ENCODE peak calls at places on chromosomes 2 and 18, in nine cellular contexts. One of them, this sample, is unnamed.
A peak's percentile ranks its signal among the peaks of the same experiment; 100 is the strongest.

GRCh38 chr2:73297586-73297985 is 4.2 kb upstream of the EGR4 start:
- DNase-seq in body of pancreas: no peak
- DNase-seq in chondrocyte: no peak
- DNase-seq in WERI-Rb-1: no peak
- DNase-seq in activated CD4-positive, CD25-positive, alpha-beta regulatory T cell: no peak
- DNase-seq in non-pigmented ciliary epithelial cell: no peak
- DNase-seq in T47D: no peak
- DNase-seq in HEK293T: no peak
- DNase-seq in brain pericyte: no peak
- DNase-seq in this sample: no peak

GRCh38 chr2:37324786-37325624 is at the start of gene PRKD3:
- DNase-seq in body of pancreas: peak; percentile 48
- DNase-seq in chondrocyte: peak; percentile 89
- DNase-seq in WERI-Rb-1: peak; percentile 69
- DNase-seq in activated CD4-positive, CD25-positive, alpha-beta regulatory T cell: peak; percentile 29
- DNase-seq in non-pigmented ciliary epithelial cell: no peak
- DNase-seq in T47D: peak; percentile 54
- DNase-seq in HEK293T: peak; percentile 75
- DNase-seq in brain pericyte: no peak
- DNase-seq in this sample: no peak

GRCh38 chr2:230901006-230901405 is 24.0 kb downstream of the GPR55 start:
- DNase-seq in body of pancreas: no peak
- DNase-seq in chondrocyte: no peak
- DNase-seq in WERI-Rb-1: no peak
- DNase-seq in activated CD4-positive, CD25-positive, alpha-beta regulatory T cell: no peak
- DNase-seq in non-pigmented ciliary epithelial cell: no peak
- DNase-seq in T47D: no peak
- DNase-seq in HEK293T: no peak
- DNase-seq in brain pericyte: no peak
- DNase-seq in this sample: no peak

GRCh38 chr2:210476194-210477128 is at the start of gene LANCL1:
- DNase-seq in body of pancreas: peak; percentile 93
- DNase-seq in chondrocyte: peak; percentile 94
- DNase-seq in WERI-Rb-1: peak; percentile 94
- DNase-seq in activated CD4-positive, CD25-positive, alpha-beta regulatory T cell: peak; percentile 64
- DNase-seq in non-pigmented ciliary epithelial cell: peak; percentile 42
- DNase-seq in T47D: peak; percentile 74
- DNase-seq in HEK293T: peak; percentile 84
- DNase-seq in brain pericyte: peak; percentile 50
- DNase-seq in this sample: peak; percentile 91

GRCh38 chr18:11518788-11519685 is 90.4 kb upstream of the SLC35G4 start:
- DNase-seq in body of pancreas: peak; percentile 54
- DNase-seq in chondrocyte: no peak
- DNase-seq in WERI-Rb-1: peak; percentile 78
- DNase-seq in activated CD4-positive, CD25-positive, alpha-beta regulatory T cell: peak; percentile 1
- DNase-seq in non-pigmented ciliary epithelial cell: no peak
- DNase-seq in T47D: peak; percentile 21
- DNase-seq in HEK293T: peak; percentile 68
- DNase-seq in brain pericyte: no peak
- DNase-seq in this sample: peak; percentile 29

GRCh38 chr2:160419776-160420521 is 73.7 kb downstream of the RBMS1 start:
- DNase-seq in body of pancreas: no peak
- DNase-seq in chondrocyte: no peak
- DNase-seq in WERI-Rb-1: no peak
- DNase-seq in activated CD4-positive, CD25-positive, alpha-beta regulatory T cell: no peak
- DNase-seq in non-pigmented ciliary epithelial cell: no peak
- DNase-seq in T47D: no peak
- DNase-seq in HEK293T: no peak
- DNase-seq in brain pericyte: no peak
- DNase-seq in this sample: no peak

GRCh38 chr2:73986085-73986680 is 1.5 kb downstream of the TET3 start:
- DNase-seq in body of pancreas: no peak
- DNase-seq in chondrocyte: no peak
- DNase-seq in WERI-Rb-1: no peak
- DNase-seq in activated CD4-positive, CD25-positive, alpha-beta regulatory T cell: peak; percentile 15
- DNase-seq in non-pigmented ciliary epithelial cell: no peak
- DNase-seq in T47D: no peak
- DNase-seq in HEK293T: no peak
- DNase-seq in brain pericyte: no peak
- DNase-seq in this sample: no peak

GRCh38 chr2:217804338-217804737 is 198.5 kb downstream of the TNS1 start:
- DNase-seq in body of pancreas: no peak
- DNase-seq in chondrocyte: no peak
- DNase-seq in WERI-Rb-1: no peak
- DNase-seq in activated CD4-positive, CD25-positive, alpha-beta regulatory T cell: no peak
- DNase-seq in non-pigmented ciliary epithelial cell: no peak
- DNase-seq in T47D: no peak
- DNase-seq in HEK293T: no peak
- DNase-seq in brain pericyte: no peak
- DNase-seq in this sample: no peak

GRCh38 chr2:239285071-239285931 is 115.5 kb downstream of the HDAC4 start:
- DNase-seq in body of pancreas: no peak
- DNase-seq in chondrocyte: peak; percentile 61
- DNase-seq in WERI-Rb-1: no peak
- DNase-seq in activated CD4-positive, CD25-positive, alpha-beta regulatory T cell: no peak
- DNase-seq in non-pigmented ciliary epithelial cell: no peak
- DNase-seq in T47D: no peak
- DNase-seq in HEK293T: no peak
- DNase-seq in brain pericyte: no peak
- DNase-seq in this sample: no peak

GRCh38 chr2:50491541-50492114 is 540.3 kb downstream of the NRXN1 start:
- DNase-seq in body of pancreas: peak; percentile 25
- DNase-seq in chondrocyte: no peak
- DNase-seq in WERI-Rb-1: peak; percentile 46
- DNase-seq in activated CD4-positive, CD25-positive, alpha-beta regulatory T cell: no peak
- DNase-seq in non-pigmented ciliary epithelial cell: peak; percentile 8
- DNase-seq in T47D: peak; percentile 3
- DNase-seq in HEK293T: peak; percentile 35
- DNase-seq in brain pericyte: no peak
- DNase-seq in this sample: no peak

GRCh38 chr18:79496978-79497637 is 101.4 kb downstream of the NFATC1 start:
- DNase-seq in body of pancreas: peak; percentile 43
- DNase-seq in chondrocyte: peak; percentile 82
- DNase-seq in WERI-Rb-1: no peak
- DNase-seq in activated CD4-positive, CD25-positive, alpha-beta regulatory T cell: no peak
- DNase-seq in non-pigmented ciliary epithelial cell: no peak
- DNase-seq in T47D: no peak
- DNase-seq in HEK293T: no peak
- DNase-seq in brain pericyte: peak; percentile 50
- DNase-seq in this sample: peak; percentile 40

GRCh38 chr2:179340678-179341077 is 76.0 kb upstream of the SESTD1 start:
- DNase-seq in body of pancreas: peak; percentile 22
- DNase-seq in chondrocyte: no peak
- DNase-seq in WERI-Rb-1: no peak
- DNase-seq in activated CD4-positive, CD25-positive, alpha-beta regulatory T cell: no peak
- DNase-seq in non-pigmented ciliary epithelial cell: no peak
- DNase-seq in T47D: no peak
- DNase-seq in HEK293T: no peak
- DNase-seq in brain pericyte: no peak
- DNase-seq in this sample: no peak

GRCh38 chr18:4510709-4511108 is 55.6 kb upstream of the DLGAP1 start:
- DNase-seq in body of pancreas: no peak
- DNase-seq in chondrocyte: no peak
- DNase-seq in WERI-Rb-1: no peak
- DNase-seq in activated CD4-positive, CD25-positive, alpha-beta regulatory T cell: no peak
- DNase-seq in non-pigmented ciliary epithelial cell: no peak
- DNase-seq in T47D: no peak
- DNase-seq in HEK293T: peak; percentile 5
- DNase-seq in brain pericyte: peak; percentile 1
- DNase-seq in this sample: no peak

GRCh38 chr2:218166791-218167190 is at the start of gene CXCR1:
- DNase-seq in body of pancreas: no peak
- DNase-seq in chondrocyte: no peak
- DNase-seq in WERI-Rb-1: no peak
- DNase-seq in activated CD4-positive, CD25-positive, alpha-beta regulatory T cell: no peak
- DNase-seq in non-pigmented ciliary epithelial cell: no peak
- DNase-seq in T47D: no peak
- DNase-seq in HEK293T: no peak
- DNase-seq in brain pericyte: no peak
- DNase-seq in this sample: no peak

GRCh38 chr18:6414118-6414722 is 491 bp downstream of the L3MBTL4 start:
- DNase-seq in body of pancreas: peak; percentile 84
- DNase-seq in chondrocyte: no peak
- DNase-seq in WERI-Rb-1: no peak
- DNase-seq in activated CD4-positive, CD25-positive, alpha-beta regulatory T cell: no peak
- DNase-seq in non-pigmented ciliary epithelial cell: no peak
- DNase-seq in T47D: no peak
- DNase-seq in HEK293T: peak; percentile 22
- DNase-seq in brain pericyte: no peak
- DNase-seq in this sample: peak; percentile 70

GRCh38 chr2:144466637-144467036 is 53.3 kb downstream of the ZEB2 start:
- DNase-seq in body of pancreas: no peak
- DNase-seq in chondrocyte: no peak
- DNase-seq in WERI-Rb-1: no peak
- DNase-seq in activated CD4-positive, CD25-positive, alpha-beta regulatory T cell: no peak
- DNase-seq in non-pigmented ciliary epithelial cell: no peak
- DNase-seq in T47D: no peak
- DNase-seq in HEK293T: no peak
- DNase-seq in brain pericyte: no peak
- DNase-seq in this sample: no peak

GRCh38 chr2:112155331-112156151 is 17.4 kb downstream of the FBLN7 start:
- DNase-seq in body of pancreas: no peak
- DNase-seq in chondrocyte: no peak
- DNase-seq in WERI-Rb-1: no peak
- DNase-seq in activated CD4-positive, CD25-positive, alpha-beta regulatory T cell: no peak
- DNase-seq in non-pigmented ciliary epithelial cell: no peak
- DNase-seq in T47D: no peak
- DNase-seq in HEK293T: no peak
- DNase-seq in brain pericyte: no peak
- DNase-seq in this sample: no peak

GRCh38 chr18:76943542-76944339 is 121.4 kb downstream of the ZNF236 start:
- DNase-seq in body of pancreas: no peak
- DNase-seq in chondrocyte: no peak
- DNase-seq in WERI-Rb-1: no peak
- DNase-seq in activated CD4-positive, CD25-positive, alpha-beta regulatory T cell: no peak
- DNase-seq in non-pigmented ciliary epithelial cell: no peak
- DNase-seq in T47D: no peak
- DNase-seq in HEK293T: no peak
- DNase-seq in brain pericyte: peak; percentile 24
- DNase-seq in this sample: no peak

GRCh38 chr2:210756821-210757220 is 200.4 kb downstream of the CPS1 start:
- DNase-seq in body of pancreas: no peak
- DNase-seq in chondrocyte: no peak
- DNase-seq in WERI-Rb-1: no peak
- DNase-seq in activated CD4-positive, CD25-positive, alpha-beta regulatory T cell: no peak
- DNase-seq in non-pigmented ciliary epithelial cell: no peak
- DNase-seq in T47D: no peak
- DNase-seq in HEK293T: no peak
- DNase-seq in brain pericyte: no peak
- DNase-seq in this sample: no peak

GRCh38 chr2:219178377-219179175 is 501 bp downstream of the RETREG2 start:
- DNase-seq in body of pancreas: peak; percentile 42
- DNase-seq in chondrocyte: no peak
- DNase-seq in WERI-Rb-1: peak; percentile 58
- DNase-seq in activated CD4-positive, CD25-positive, alpha-beta regulatory T cell: no peak
- DNase-seq in non-pigmented ciliary epithelial cell: no peak
- DNase-seq in T47D: no peak
- DNase-seq in HEK293T: peak; percentile 48
- DNase-seq in brain pericyte: no peak
- DNase-seq in this sample: peak; percentile 29

GRCh38 chr2:235746257-235746934 is 252.6 kb downstream of the AGAP1 start:
- DNase-seq in body of pancreas: peak; percentile 78
- DNase-seq in chondrocyte: no peak
- DNase-seq in WERI-Rb-1: peak; percentile 23
- DNase-seq in activated CD4-positive, CD25-positive, alpha-beta regulatory T cell: no peak
- DNase-seq in non-pigmented ciliary epithelial cell: peak; percentile 60
- DNase-seq in T47D: peak; percentile 51
- DNase-seq in HEK293T: peak; percentile 73
- DNase-seq in brain pericyte: peak; percentile 63
- DNase-seq in this sample: peak; percentile 78

GRCh38 chr2:15782009-15782751 is 158.2 kb upstream of the MYCN start:
- DNase-seq in body of pancreas: no peak
- DNase-seq in chondrocyte: no peak
- DNase-seq in WERI-Rb-1: no peak
- DNase-seq in activated CD4-positive, CD25-positive, alpha-beta regulatory T cell: no peak
- DNase-seq in non-pigmented ciliary epithelial cell: peak; percentile 6
- DNase-seq in T47D: no peak
- DNase-seq in HEK293T: no peak
- DNase-seq in brain pericyte: no peak
- DNase-seq in this sample: no peak

GRCh38 chr18:60662491-60662890 is 289.9 kb upstream of the MC4R start:
- DNase-seq in body of pancreas: no peak
- DNase-seq in chondrocyte: no peak
- DNase-seq in WERI-Rb-1: no peak
- DNase-seq in activated CD4-positive, CD25-positive, alpha-beta regulatory T cell: no peak
- DNase-seq in non-pigmented ciliary epithelial cell: no peak
- DNase-seq in T47D: no peak
- DNase-seq in HEK293T: no peak
- DNase-seq in brain pericyte: no peak
- DNase-seq in this sample: no peak

This sample was measured in mucosa of gallbladder.